ENCODE peak calls at places on chromosomes 6 and 20, in nine cellular contexts. One of them, this sample, is unnamed.

GRCh38 chr20:59938221-59938620 is 1.9 kb downstream of the PPP1R3D start:
- DNase-seq in DND-41: no peak
- DNase-seq in fibroblast of mammary gland: peak; percentile 55
- DNase-seq in Daoy: peak; percentile 28
- DNase-seq in cardiac muscle cell: no peak
- DNase-seq in amniotic stem cell: peak; percentile 26
- DNase-seq in AG08396: peak; percentile 82
- DNase-seq in heart left ventricle: no peak
- DNase-seq in activated CD4-positive, alpha-beta T cell treated with anti-CD3 and anti-CD28 coated beads, Interleukin-2, amount 50 U/mL, for 1 hour: no peak
- DNase-seq in this sample: no peak

GRCh38 chr20:56195946-56196345 is 52.6 kb upstream of the MC3R start:
- DNase-seq in cardiac muscle cell: no peak
- DNase-seq in DND-41: no peak
- DNase-seq in heart left ventricle: no peak
- DNase-seq in Daoy: no peak
- DNase-seq in amniotic stem cell: no peak
- DNase-seq in fibroblast of mammary gland: no peak
- DNase-seq in activated CD4-positive, alpha-beta T cell treated with anti-CD3 and anti-CD28 coated beads, Interleukin-2, amount 50 U/mL, for 1 hour: no peak
- DNase-seq in AG08396: no peak
- DNase-seq in this sample: no peak

GRCh38 chr6:160106010-160106409 is 15.6 kb upstream of the SLC22A1 start:
- DNase-seq in DND-41: no peak
- DNase-seq in heart left ventricle: no peak
- DNase-seq in activated CD4-positive, alpha-beta T cell treated with anti-CD3 and anti-CD28 coated beads, Interleukin-2, amount 50 U/mL, for 1 hour: no peak
- DNase-seq in amniotic stem cell: no peak
- DNase-seq in AG08396: no peak
- DNase-seq in fibroblast of mammary gland: no peak
- DNase-seq in Daoy: no peak
- DNase-seq in cardiac muscle cell: no peak
- DNase-seq in this sample: no peak

GRCh38 chr20:63349516-63349895 is 11.6 kb downstream of the CHRNA4 start:
- DNase-seq in heart left ventricle: no peak
- DNase-seq in amniotic stem cell: no peak
- DNase-seq in AG08396: no peak
- DNase-seq in DND-41: no peak
- DNase-seq in cardiac muscle cell: no peak
- DNase-seq in fibroblast of mammary gland: no peak
- DNase-seq in activated CD4-positive, alpha-beta T cell treated with anti-CD3 and anti-CD28 coated beads, Interleukin-2, amount 50 U/mL, for 1 hour: no peak
- DNase-seq in Daoy: no peak
- DNase-seq in this sample: no peak

GRCh38 chr6:33784787-33785186 is 4.1 kb downstream of the LEMD2 start:
- DNase-seq in AG08396: no peak
- DNase-seq in cardiac muscle cell: no peak
- DNase-seq in amniotic stem cell: no peak
- DNase-seq in activated CD4-positive, alpha-beta T cell treated with anti-CD3 and anti-CD28 coated beads, Interleukin-2, amount 50 U/mL, for 1 hour: no peak
- DNase-seq in heart left ventricle: no peak
- DNase-seq in Daoy: no peak
- DNase-seq in DND-41: no peak
- DNase-seq in fibroblast of mammary gland: no peak
- DNase-seq in this sample: no peak

GRCh38 chr20:43746344-43747137 is 19.7 kb upstream of the GTSF1L start:
- DNase-seq in AG08396: no peak
- DNase-seq in activated CD4-positive, alpha-beta T cell treated with anti-CD3 and anti-CD28 coated beads, Interleukin-2, amount 50 U/mL, for 1 hour: no peak
- DNase-seq in DND-41: no peak
- DNase-seq in heart left ventricle: no peak
- DNase-seq in fibroblast of mammary gland: no peak
- DNase-seq in amniotic stem cell: no peak
- DNase-seq in cardiac muscle cell: no peak
- DNase-seq in Daoy: no peak
- DNase-seq in this sample: no peak

GRCh38 chr20:34637245-34638185 is 39.4 kb downstream of the PIGU start:
- DNase-seq in heart left ventricle: peak; percentile 48
- DNase-seq in Daoy: no peak
- DNase-seq in activated CD4-positive, alpha-beta T cell treated with anti-CD3 and anti-CD28 coated beads, Interleukin-2, amount 50 U/mL, for 1 hour: no peak
- DNase-seq in DND-41: no peak
- DNase-seq in cardiac muscle cell: no peak
- DNase-seq in fibroblast of mammary gland: peak; percentile 95
- DNase-seq in amniotic stem cell: no peak
- DNase-seq in AG08396: peak; percentile 67
- DNase-seq in this sample: no peak

GRCh38 chr6:7137335-7138106 is 29.8 kb downstream of the RREB1 start:
- DNase-seq in DND-41: peak; percentile 78
- DNase-seq in fibroblast of mammary gland: peak; percentile 69
- DNase-seq in cardiac muscle cell: peak; percentile 77
- DNase-seq in amniotic stem cell: no peak
- DNase-seq in heart left ventricle: peak; percentile 70
- DNase-seq in Daoy: peak; percentile 71
- DNase-seq in activated CD4-positive, alpha-beta T cell treated with anti-CD3 and anti-CD28 coated beads, Interleukin-2, amount 50 U/mL, for 1 hour: peak; percentile 55
- DNase-seq in AG08396: peak; percentile 68
- DNase-seq in this sample: peak; percentile 30

GRCh38 chr6:31690231-31691077 is 9.6 kb upstream of the LY6G5C start:
- DNase-seq in fibroblast of mammary gland: no peak
- DNase-seq in amniotic stem cell: no peak
- DNase-seq in cardiac muscle cell: no peak
- DNase-seq in Daoy: peak; percentile 58
- DNase-seq in activated CD4-positive, alpha-beta T cell treated with anti-CD3 and anti-CD28 coated beads, Interleukin-2, amount 50 U/mL, for 1 hour: no peak
- DNase-seq in DND-41: no peak
- DNase-seq in AG08396: no peak
- DNase-seq in heart left ventricle: no peak
- DNase-seq in this sample: no peak

GRCh38 chr20:5848711-5849505 is 98.7 kb downstream of the SHLD1 start:
- DNase-seq in heart left ventricle: no peak
- DNase-seq in AG08396: no peak
- DNase-seq in fibroblast of mammary gland: peak; percentile 89
- DNase-seq in cardiac muscle cell: no peak
- DNase-seq in amniotic stem cell: no peak
- DNase-seq in activated CD4-positive, alpha-beta T cell treated with anti-CD3 and anti-CD28 coated beads, Interleukin-2, amount 50 U/mL, for 1 hour: no peak
- DNase-seq in DND-41: no peak
- DNase-seq in Daoy: peak; percentile 48
- DNase-seq in this sample: no peak

GRCh38 chr6:116111552-116112528 is 11.2 kb downstream of the NT5DC1 start:
- DNase-seq in Daoy: peak; percentile 27
- DNase-seq in cardiac muscle cell: peak; percentile 60
- DNase-seq in AG08396: peak; percentile 30
- DNase-seq in heart left ventricle: no peak
- DNase-seq in fibroblast of mammary gland: peak; percentile 61
- DNase-seq in amniotic stem cell: no peak
- DNase-seq in activated CD4-positive, alpha-beta T cell treated with anti-CD3 and anti-CD28 coated beads, Interleukin-2, amount 50 U/mL, for 1 hour: peak; percentile 11
- DNase-seq in DND-41: peak; percentile 23
- DNase-seq in this sample: peak; percentile 34

GRCh38 chr6:75023634-75024033 is 182.2 kb downstream of the COL12A1 start:
- DNase-seq in cardiac muscle cell: no peak
- DNase-seq in heart left ventricle: no peak
- DNase-seq in fibroblast of mammary gland: peak; percentile 52
- DNase-seq in activated CD4-positive, alpha-beta T cell treated with anti-CD3 and anti-CD28 coated beads, Interleukin-2, amount 50 U/mL, for 1 hour: no peak
- DNase-seq in amniotic stem cell: no peak
- DNase-seq in AG08396: peak; percentile 9
- DNase-seq in DND-41: no peak
- DNase-seq in Daoy: no peak
- DNase-seq in this sample: no peak

GRCh38 chr6:121896363-121896762 is 460.9 kb downstream of the GJA1 start:
- DNase-seq in Daoy: no peak
- DNase-seq in cardiac muscle cell: no peak
- DNase-seq in amniotic stem cell: no peak
- DNase-seq in AG08396: no peak
- DNase-seq in heart left ventricle: no peak
- DNase-seq in activated CD4-positive, alpha-beta T cell treated with anti-CD3 and anti-CD28 coated beads, Interleukin-2, amount 50 U/mL, for 1 hour: no peak
- DNase-seq in fibroblast of mammary gland: no peak
- DNase-seq in DND-41: no peak
- DNase-seq in this sample: no peak

GRCh38 chr6:153162172-153162571 is 31.1 kb upstream of the RGS17 start:
- DNase-seq in DND-41: no peak
- DNase-seq in Daoy: no peak
- DNase-seq in cardiac muscle cell: no peak
- DNase-seq in heart left ventricle: no peak
- DNase-seq in activated CD4-positive, alpha-beta T cell treated with anti-CD3 and anti-CD28 coated beads, Interleukin-2, amount 50 U/mL, for 1 hour: no peak
- DNase-seq in amniotic stem cell: no peak
- DNase-seq in fibroblast of mammary gland: peak; percentile 17
- DNase-seq in AG08396: no peak
- DNase-seq in this sample: no peak

GRCh38 chr6:79186564-79186963 is 47.9 kb downstream of the HMGN3 start:
- DNase-seq in AG08396: no peak
- DNase-seq in Daoy: no peak
- DNase-seq in DND-41: no peak
- DNase-seq in heart left ventricle: no peak
- DNase-seq in fibroblast of mammary gland: no peak
- DNase-seq in activated CD4-positive, alpha-beta T cell treated with anti-CD3 and anti-CD28 coated beads, Interleukin-2, amount 50 U/mL, for 1 hour: no peak
- DNase-seq in amniotic stem cell: no peak
- DNase-seq in cardiac muscle cell: no peak
- DNase-seq in this sample: no peak

GRCh38 chr20:50198716-50199115 is 8.1 kb downstream of the CEBPB start:
- DNase-seq in heart left ventricle: no peak
- DNase-seq in Daoy: no peak
- DNase-seq in AG08396: no peak
- DNase-seq in amniotic stem cell: no peak
- DNase-seq in DND-41: no peak
- DNase-seq in fibroblast of mammary gland: no peak
- DNase-seq in activated CD4-positive, alpha-beta T cell treated with anti-CD3 and anti-CD28 coated beads, Interleukin-2, amount 50 U/mL, for 1 hour: no peak
- DNase-seq in cardiac muscle cell: no peak
- DNase-seq in this sample: no peak